ENCODE peak calls at places on chromosomes 13 and 19, in nine cellular contexts. U is fibroblast of lung, Z is cardiac fibroblast, E is psoas muscle, X is ovary, K is astrocyte of the spinal cord, S is fibroblast of mammary gland, I is kidney epithelial cell, B is epithelial cell of esophagus. M is an unnamed sample.

GRCh38 chr13:101751488-101751887 is 299.0 kb downstream of the ITGBL1 start:
- DNase-seq in U (peak), Z (peak), E (no peak), X (no peak), K (peak), S (peak), I (no peak), B (peak), M (peak)

GRCh38 chr13:46687810-46688209 is 109.2 kb downstream of the ESD start:
- DNase-seq in U (peak), Z (peak), E (no peak), X (no peak), K (peak), S (peak), I (no peak), B (peak), M (no peak)

GRCh38 chr13:107216046-107216715 is 648.2 kb upstream of the ARGLU1 start:
- DNase-seq in U (no peak), Z (no peak), E (no peak), X (no peak), K (no peak), S (no peak), I (no peak), B (peak), M (peak)

GRCh38 chr13:25836709-25837316 is 215.0 kb downstream of the SHISA2 start:
- DNase-seq in U (no peak), Z (no peak), E (no peak), X (no peak), K (no peak), S (no peak), I (peak), B (peak), M (no peak)

GRCh38 chr13:91058066-91058465 is 289.4 kb upstream of the MIR17HG start:
- DNase-seq in U (peak), Z (peak), E (no peak), X (no peak), K (peak), S (no peak), I (no peak), B (peak), M (no peak)

GRCh38 chr19:40756502-40757110 is 5.6 kb downstream of the SNRPA start:
- DNase-seq in U (no peak), Z (no peak), E (no peak), X (no peak), K (no peak), S (no peak), I (no peak), B (peak), M (no peak)

GRCh38 chr19:1471514-1472107 is 7.4 kb downstream of the C19orf25 start:
- DNase-seq in U (no peak), Z (no peak), E (peak), X (no peak), K (no peak), S (no peak), I (no peak), B (no peak), M (no peak)

GRCh38 chr19:50835785-50836542 is 2.6 kb upstream of the KLK15 start:
- DNase-seq in U (peak), Z (peak), E (peak), X (peak), K (peak), S (peak), I (no peak), B (peak), M (no peak)

GRCh38 chr13:101681834-101682233 is 229.4 kb downstream of the ITGBL1 start:
- DNase-seq in U (peak), Z (no peak), E (no peak), X (no peak), K (peak), S (peak), I (no peak), B (no peak), M (no peak)

GRCh38 chr19:51027126-51027806 is 850 bp upstream of the KLK11 start:
- DNase-seq in U (no peak), Z (no peak), E (no peak), X (no peak), K (no peak), S (no peak), I (no peak), B (no peak), M (no peak)

GRCh38 chr19:38011426-38011825 is 104.4 kb downstream of the SIPA1L3 start:
- DNase-seq in U (no peak), Z (no peak), E (no peak), X (no peak), K (no peak), S (no peak), I (no peak), B (no peak), M (no peak)

GRCh38 chr19:6802336-6803035 is 30.0 kb downstream of the VAV1 start:
- DNase-seq in U (no peak), Z (peak), E (peak), X (no peak), K (no peak), S (no peak), I (no peak), B (peak), M (no peak)

GRCh38 chr13:30121666-30122065 is 185.7 kb downstream of the KATNAL1 start:
- DNase-seq in U (no peak), Z (no peak), E (no peak), X (no peak), K (no peak), S (no peak), I (no peak), B (no peak), M (no peak)

GRCh38 chr13:34019870-34020269 is 201.9 kb downstream of the RFC3 start:
- DNase-seq in U (no peak), Z (no peak), E (no peak), X (no peak), K (peak), S (peak), I (peak), B (no peak), M (no peak)

GRCh38 chr13:23160241-23161175 is 20.3 kb upstream of the SGCG start:
- DNase-seq in U (peak), Z (no peak), E (no peak), X (no peak), K (no peak), S (no peak), I (no peak), B (peak), M (no peak)

GRCh38 chr19:2360876-2361232 is 789 bp downstream of the TMPRSS9 start:
- DNase-seq in U (no peak), Z (no peak), E (no peak), X (no peak), K (no peak), S (no peak), I (no peak), B (no peak), M (no peak)

GRCh38 chr13:70964124-70964523 is 855.9 kb upstream of the KLHL1 start:
- DNase-seq in U (peak), Z (no peak), E (no peak), X (no peak), K (no peak), S (no peak), I (no peak), B (peak), M (no peak)

GRCh38 chr19:49704888-49705642 is 14.1 kb downstream of the CPT1C start:
- DNase-seq in U (no peak), Z (no peak), E (no peak), X (no peak), K (no peak), S (no peak), I (no peak), B (no peak), M (no peak)

GRCh38 chr13:106357198-106357597 is 178.3 kb downstream of the EFNB2 start:
- DNase-seq in U (no peak), Z (peak), E (no peak), X (no peak), K (peak), S (peak), I (no peak), B (no peak), M (no peak)

GRCh38 chr13:41554626-41555386 is 97.5 kb downstream of the RGCC start:
- DNase-seq in U (no peak), Z (no peak), E (no peak), X (no peak), K (no peak), S (no peak), I (no peak), B (no peak), M (no peak)

GRCh38 chr19:30648321-30648720 is 276.1 kb downstream of the ZNF536 start:
- DNase-seq in U (no peak), Z (no peak), E (no peak), X (no peak), K (no peak), S (no peak), I (no peak), B (no peak), M (no peak)

GRCh38 chr19:55699221-55699620 is 24.2 kb downstream of the EPN1 start:
- DNase-seq in U (no peak), Z (no peak), E (no peak), X (no peak), K (no peak), S (no peak), I (no peak), B (no peak), M (no peak)

GRCh38 chr13:25232937-25233515 is 54.3 kb downstream of the MTMR6 start:
- DNase-seq in U (peak), Z (peak), E (no peak), X (no peak), K (peak), S (peak), I (no peak), B (peak), M (peak)

GRCh38 chr13:90787007-90787406 is 560.5 kb upstream of the MIR17HG start:
- DNase-seq in U (no peak), Z (peak), E (no peak), X (no peak), K (no peak), S (no peak), I (no peak), B (no peak), M (no peak)

GRCh38 chr19:7673995-7674667 is 2.8 kb upstream of the MCEMP1 start:
- DNase-seq in U (peak), Z (peak), E (peak), X (no peak), K (peak), S (peak), I (no peak), B (peak), M (no peak)

GRCh38 chr13:94481966-94482365 is 2.5 kb upstream of the DCT start:
- DNase-seq in U (peak), Z (peak), E (peak), X (no peak), K (peak), S (peak), I (peak), B (peak), M (peak)

GRCh38 chr13:110319774-110320509 is 12.9 kb downstream of the COL4A2 start:
- DNase-seq in U (peak), Z (peak), E (no peak), X (no peak), K (peak), S (peak), I (no peak), B (peak), M (no peak)

GRCh38 chr13:102587916-102588315 is 8.9 kb upstream of the TPP2 start:
- DNase-seq in U (no peak), Z (no peak), E (no peak), X (no peak), K (no peak), S (no peak), I (no peak), B (no peak), M (no peak)

GRCh38 chr13:50188696-50189095 is 173.5 kb downstream of the KCNRG start:
- DNase-seq in U (no peak), Z (no peak), E (no peak), X (no peak), K (no peak), S (no peak), I (no peak), B (peak), M (no peak)

GRCh38 chr13:95484052-95484451 is 68.5 kb upstream of the CLDN10 start:
- DNase-seq in U (no peak), Z (no peak), E (no peak), X (no peak), K (no peak), S (no peak), I (no peak), B (no peak), M (no peak)

GRCh38 chr13:24618219-24618955 is 61.8 kb upstream of the ATP12A start:
- DNase-seq in U (no peak), Z (no peak), E (no peak), X (no peak), K (no peak), S (no peak), I (no peak), B (no peak), M (no peak)

DNA sequence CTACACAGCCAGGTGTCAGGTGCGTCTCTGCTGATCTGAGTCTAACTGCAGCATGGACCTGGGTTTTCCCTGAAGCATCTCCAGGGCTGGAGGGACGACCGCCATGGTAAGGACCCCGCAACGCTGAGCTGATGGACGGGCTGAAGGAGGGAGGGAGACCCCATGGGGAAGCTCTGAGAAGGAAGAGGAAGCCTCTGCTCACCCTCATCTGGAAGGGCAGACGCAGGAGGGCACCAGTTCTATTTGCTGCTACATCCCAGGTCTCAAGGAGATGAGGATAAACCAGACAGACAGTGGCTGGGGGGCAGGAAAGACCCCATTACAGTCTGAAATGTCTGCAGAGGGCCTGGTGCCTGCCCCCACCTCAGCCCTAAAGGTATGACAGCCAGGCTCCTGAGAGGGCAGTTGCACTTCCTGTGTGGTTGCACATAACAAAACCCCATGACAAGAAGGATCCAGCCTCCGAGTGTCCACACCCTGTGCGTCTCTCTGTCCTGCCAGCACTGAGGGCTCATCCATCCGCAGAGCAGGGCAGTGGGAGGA is at the start of gene LILRA2:
- DNase-seq in U (no peak), Z (no peak), E (no peak), X (no peak), K (no peak), S (no peak), I (no peak), B (no peak), M (no peak)
- H3K4me3 ChIP-seq in U (no peak), Z (no peak), E (no peak), X (no peak), K (no peak), S (no peak), I (no peak), B (no peak), M (no peak)

DNA sequence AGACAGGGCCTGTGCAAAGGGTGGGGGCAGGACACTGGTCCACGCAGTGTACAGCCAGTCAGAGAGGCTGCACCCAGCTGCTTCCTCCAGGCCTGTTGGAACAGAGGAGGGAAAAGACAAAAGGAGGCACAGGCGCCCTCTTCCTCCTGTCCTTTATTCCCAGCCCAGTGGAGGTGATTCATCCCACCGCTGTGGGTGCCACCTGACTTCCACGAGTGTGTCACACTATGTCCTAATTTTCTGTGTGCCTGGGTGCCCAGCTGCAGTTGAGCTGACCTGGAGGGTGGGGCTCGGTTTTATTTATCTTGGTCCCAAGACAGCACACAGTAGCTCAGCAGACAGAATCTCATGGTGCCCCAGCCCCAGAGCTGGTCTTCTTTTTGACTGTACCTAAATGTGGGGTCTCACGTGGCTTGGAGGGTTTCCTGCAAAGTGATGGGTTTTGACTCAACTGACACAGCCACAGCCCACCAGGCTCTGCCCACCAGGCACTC is 9.0 kb downstream of the EPS15L1 start:
- DNase-seq in U (no peak), Z (no peak), E (peak), X (no peak), K (no peak), S (peak), I (no peak), B (peak), M (no peak)
- TF ChIP-seq CTCF in U (no peak), Z (no peak), E (no peak), X (no peak), K (no peak), S (no peak), I (no peak), B (no peak), M (no peak)

DNA sequence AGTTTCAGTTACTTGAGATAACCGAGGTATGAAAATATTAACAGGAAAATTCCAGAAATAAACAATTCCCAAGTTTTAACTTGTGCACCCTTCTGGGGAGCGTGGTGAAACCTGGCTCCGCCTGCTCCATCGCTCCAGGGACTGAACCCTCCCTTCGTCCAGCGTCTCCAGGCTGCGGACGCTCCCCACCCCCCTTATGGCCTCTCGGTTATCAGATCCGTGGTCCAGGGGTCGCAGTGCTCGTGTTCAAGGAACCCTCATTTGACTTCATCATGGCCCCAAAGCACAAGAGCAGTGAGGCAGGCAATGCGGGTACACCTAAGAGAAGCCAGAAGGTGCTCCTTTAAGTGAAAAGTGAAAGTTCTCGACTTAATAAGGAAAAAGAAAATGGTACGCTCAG is 71.1 kb downstream of the ATP11A start:
- DNase-seq in U (no peak), Z (no peak), E (no peak), X (no peak), K (no peak), S (no peak), I (no peak), B (no peak), M (no peak)
- H3K4me3 ChIP-seq in U (peak), Z (peak), E (peak), X (peak), K (no peak), S (no peak), I (no peak), B (no peak), M (no peak)

GRCh38 chr13:27770809-27771208 is 21.5 kb upstream of the GSX1 start:
- DNase-seq in U (peak), Z (peak), E (no peak), X (no peak), K (no peak), S (peak), I (no peak), B (peak), M (no peak)

GRCh38 chr13:27765650-27766049 is 26.6 kb upstream of the GSX1 start:
- DNase-seq in U (no peak), Z (no peak), E (no peak), X (no peak), K (no peak), S (no peak), I (no peak), B (no peak), M (no peak)
- TF ChIP-seq CTCF in U (no peak), Z (no peak), E (no peak), X (no peak), K (no peak), S (no peak), I (no peak), B (no peak), M (no peak)

GRCh38 chr19:14616310-14616870 is 33.5 kb downstream of the CLEC17A start:
- DNase-seq in U (no peak), Z (no peak), E (no peak), X (no peak), K (no peak), S (no peak), I (no peak), B (no peak), M (no peak)
- H3K4me3 ChIP-seq in U (no peak), Z (no peak), E (no peak), X (no peak), K (no peak), S (no peak), I (no peak), B (no peak), M (no peak)

GRCh38 chr13:77029436-77029835 is 2.5 kb upstream of the FBXL3 start:
- DNase-seq in U (no peak), Z (no peak), E (no peak), X (no peak), K (no peak), S (no peak), I (no peak), B (peak), M (no peak)

GRCh38 chr13:77026783-77027621 is at the start of gene FBXL3:
- DNase-seq in U (peak), Z (peak), E (peak), X (peak), K (peak), S (peak), I (no peak), B (peak), M (peak)

GRCh38 chr13:77022341-77022740 is 4.6 kb downstream of the FBXL3 start:
- DNase-seq in U (no peak), Z (peak), E (no peak), X (no peak), K (peak), S (peak), I (no peak), B (peak), M (no peak)

GRCh38 chr13:77028202-77028601 is 1.2 kb upstream of the FBXL3 start:
- DNase-seq in U (peak), Z (peak), E (no peak), X (peak), K (peak), S (peak), I (no peak), B (peak), M (no peak)

GRCh38 chr13:77026255-77026782 is 640 bp downstream of the FBXL3 start:
- DNase-seq in U (peak), Z (peak), E (peak), X (peak), K (peak), S (peak), I (no peak), B (peak), M (no peak)
- TF ChIP-seq CTCF in U (no peak), Z (no peak), E (no peak), X (no peak), K (no peak), S (no peak), I (no peak), B (no peak), M (no peak)

DNA sequence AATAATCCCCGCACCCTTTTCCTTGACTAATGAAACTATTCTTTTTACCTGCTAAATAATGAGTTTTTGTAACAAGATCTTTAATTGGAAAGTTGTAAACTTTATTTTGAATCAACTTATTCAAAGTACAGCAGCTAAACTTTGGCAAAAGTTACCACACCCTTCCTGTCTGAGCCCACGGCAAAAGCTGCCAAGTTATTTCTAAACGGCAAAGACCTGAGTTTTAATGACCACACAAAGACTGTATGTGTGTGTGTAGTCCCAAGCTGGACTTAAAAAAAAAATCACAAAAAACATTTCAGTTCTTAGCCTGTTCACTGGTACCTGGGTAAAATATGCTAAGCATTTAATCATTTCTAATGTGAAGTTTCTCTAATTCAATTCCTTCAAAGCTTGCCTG is 60.7 kb downstream of the ZAR1L start:
- DNase-seq in U (no peak), Z (peak), E (no peak), X (no peak), K (no peak), S (no peak), I (no peak), B (no peak), M (no peak)
- H3K4me3 ChIP-seq in U (no peak), Z (no peak), E (peak), X (no peak), K (no peak), S (no peak), I (no peak), B (no peak), M (no peak)

GRCh38 chr19:4662812-4663211 is 7.3 kb downstream of the MYDGF start:
- DNase-seq in U (no peak), Z (no peak), E (no peak), X (no peak), K (no peak), S (no peak), I (no peak), B (no peak), M (no peak)

GRCh38 chr19:4657835-4658234 is 12.3 kb downstream of the MYDGF start:
- DNase-seq in U (no peak), Z (no peak), E (no peak), X (no peak), K (no peak), S (no peak), I (no peak), B (no peak), M (no peak)

GRCh38 chr19:4662020-4662695 is 8.0 kb downstream of the MYDGF start:
- DNase-seq in U (no peak), Z (no peak), E (no peak), X (no peak), K (no peak), S (no peak), I (no peak), B (no peak), M (no peak)

GRCh38 chr19:4660993-4661392 is 9.1 kb downstream of the MYDGF start:
- DNase-seq in U (no peak), Z (no peak), E (no peak), X (no peak), K (no peak), S (peak), I (no peak), B (no peak), M (no peak)

GRCh38 chr19:4660181-4660791 is 9.9 kb downstream of the MYDGF start:
- DNase-seq in U (no peak), Z (peak), E (no peak), X (no peak), K (no peak), S (no peak), I (no peak), B (peak), M (no peak)
- TF ChIP-seq CTCF in U (no peak), Z (peak), E (peak), X (no peak), K (peak), S (no peak), I (peak), B (peak), M (peak)